ENCODE peak calls at places on chromosomes 5 and 9, in four cellular contexts. F, E, B and D are unnamed samples.

GRCh38 chr9:135724186-135724797 is 22.3 kb downstream of the KCNT1 start:
- DNase-seq in F (no peak), E (no peak), B (no peak), D (no peak)

GRCh38 chr9:133153227-133154096 is 10.3 kb downstream of the GBGT1 start:
- DNase-seq in F (no peak), E (no peak), B (no peak), D (no peak)

GRCh38 chr5:60509519-60509918 is 190.4 kb downstream of the DEPDC1B start:
- DNase-seq in F (no peak), E (no peak), B (no peak), D (no peak)

GRCh38 chr5:146877178-146877681 is 1.3 kb downstream of the PPP2R2B start:
- DNase-seq in F (no peak), E (peak), B (peak), D (no peak)

GRCh38 chr5:39518516-39518915 is 93.7 kb upstream of the DAB2 start:
- DNase-seq in F (no peak), E (no peak), B (no peak), D (no peak)

GRCh38 chr5:179306191-179307005 is 38.9 kb downstream of the ADAMTS2 start:
- DNase-seq in F (no peak), E (no peak), B (no peak), D (no peak)

GRCh38 chr9:130311774-130312140 is 46.2 kb downstream of the HMCN2 start:
- DNase-seq in F (no peak), E (no peak), B (no peak), D (no peak)

GRCh38 chr5:59756373-59757035 is 137.0 kb downstream of the PDE4D start:
- DNase-seq in F (peak), E (no peak), B (no peak), D (no peak)

GRCh38 chr5:144844086-144844485 is 673.4 kb downstream of the KCTD16 start:
- DNase-seq in F (no peak), E (no peak), B (no peak), D (no peak)

GRCh38 chr5:42555797-42556196 is 132.6 kb downstream of the GHR start:
- DNase-seq in F (no peak), E (no peak), B (no peak), D (no peak)

GRCh38 chr5:82100303-82101077 is 128.7 kb downstream of the ATG10 start:
- DNase-seq in F (peak), E (no peak), B (no peak), D (no peak)

GRCh38 chr5:157948738-157949410 is 89.9 kb upstream of the CLINT1 start:
- DNase-seq in F (peak), E (peak), B (peak), D (peak)

GRCh38 chr9:16236882-16237281 is 633.6 kb downstream of the BNC2 start:
- DNase-seq in F (peak), E (no peak), B (no peak), D (no peak)

GRCh38 chr5:82356808-82357671 is 78.9 kb upstream of the RPS23 start:
- DNase-seq in F (no peak), E (peak), B (no peak), D (no peak)

GRCh38 chr9:96382175-96382574 is 1.3 kb downstream of the SLC35D2 start:
- DNase-seq in F (no peak), E (no peak), B (no peak), D (no peak)

GRCh38 chr5:463952-464351 is 21.0 kb downstream of the EXOC3 start:
- DNase-seq in F (no peak), E (peak), B (no peak), D (no peak)

GRCh38 chr5:147530801-147531389 is 21.0 kb upstream of the DPYSL3 start:
- DNase-seq in F (no peak), E (no peak), B (no peak), D (no peak)

GRCh38 chr5:132821350-132821749 is 8.2 kb downstream of the SOWAHA start:
- DNase-seq in F (no peak), E (no peak), B (no peak), D (no peak)

GRCh38 chr5:135393691-135394090 is 5.3 kb downstream of the MACROH2A1 start:
- DNase-seq in F (no peak), E (no peak), B (no peak), D (no peak)

GRCh38 chr9:20044686-20045085 is 255.8 kb upstream of the SLC24A2 start:
- DNase-seq in F (peak), E (no peak), B (no peak), D (no peak)

GRCh38 chr9:20043035-20043434 is 254.2 kb upstream of the SLC24A2 start:
- DNase-seq in F (no peak), E (no peak), B (no peak), D (no peak)

GRCh38 chr9:20041717-20042116 is 252.9 kb upstream of the SLC24A2 start:
- DNase-seq in F (no peak), E (peak), B (peak), D (no peak)

GRCh38 chr9:20042312-20042711 is 253.5 kb upstream of the SLC24A2 start:
- DNase-seq in F (no peak), E (no peak), B (no peak), D (no peak)

DNA sequence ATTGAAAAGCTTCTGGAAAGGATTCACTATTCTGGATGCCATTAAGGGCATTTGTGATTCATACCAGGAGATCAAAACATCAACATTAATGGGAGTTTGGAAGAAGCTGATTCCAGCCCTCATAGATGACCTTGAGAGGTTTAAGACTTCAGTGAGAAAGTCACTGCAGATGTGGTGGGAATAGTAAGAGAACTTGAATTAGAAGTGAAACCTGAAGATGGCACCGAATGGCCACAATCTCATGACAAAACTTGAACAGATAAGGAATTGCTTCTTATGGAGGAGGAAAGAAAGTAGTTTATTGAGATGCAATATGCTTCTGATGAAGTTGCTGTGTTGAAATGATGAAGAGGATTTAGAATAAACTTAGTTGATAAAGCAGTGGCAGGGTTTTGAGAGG is 254.6 kb upstream of the SLC24A2 start:
- DNase-seq in F (no peak), E (no peak), B (no peak), D (no peak)
- TF ChIP-seq CTCF in F (no peak), E (no peak), B (no peak), D (no peak)

DNA sequence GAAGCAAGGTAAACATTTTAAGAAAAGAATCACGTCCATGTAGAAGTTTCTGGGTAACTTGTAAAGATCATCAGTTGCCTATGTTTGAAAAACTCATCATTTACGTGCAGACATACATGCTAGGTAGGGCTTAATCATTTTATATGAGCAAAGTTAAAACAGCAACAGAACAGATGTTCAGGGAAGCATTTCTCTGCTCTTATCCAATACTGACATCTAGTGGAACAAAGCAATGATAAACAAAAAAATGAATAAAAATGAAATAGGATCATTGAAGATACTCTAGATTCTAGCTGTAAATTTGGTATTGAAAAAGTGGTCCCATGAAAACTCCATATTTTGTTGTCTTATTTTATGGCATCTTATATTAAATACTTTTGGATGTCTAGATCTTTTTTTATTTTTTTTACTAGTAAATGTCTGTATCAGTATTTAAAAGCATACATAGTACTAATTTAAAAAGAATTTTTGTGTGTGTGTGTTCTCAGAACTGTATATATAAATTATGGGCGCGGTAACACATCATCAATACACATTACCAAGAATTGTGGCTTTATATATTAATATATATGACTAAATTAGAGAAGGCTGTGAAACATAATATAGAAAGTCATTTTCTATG is 1050.2 kb downstream of the CDH12 start:
- DNase-seq in F (no peak), E (no peak), B (peak), D (no peak)
- TF ChIP-seq CTCF in F (peak), E (no peak), B (peak), D (peak)

GRCh38 chr9:88992556-88992955 is 1.3 kb downstream of the S1PR3 start:
- DNase-seq in F (no peak), E (no peak), B (no peak), D (no peak)

GRCh38 chr9:88990721-88991065 is 575 bp upstream of the S1PR3 start:
- DNase-seq in F (no peak), E (peak), B (peak), D (no peak)

GRCh38 chr9:88989961-88990570 is 1.2 kb upstream of the S1PR3 start:
- DNase-seq in F (no peak), E (peak), B (peak), D (no peak)

GRCh38 chr9:88993327-88993726 is 2.1 kb downstream of the S1PR3 start:
- DNase-seq in F (no peak), E (peak), B (no peak), D (no peak)

GRCh38 chr9:88991066-88992030 is at the start of gene S1PR3:
- DNase-seq in F (no peak), E (peak), B (peak), D (peak)
- TF ChIP-seq CTCF in F (no peak), E (no peak), B (peak), D (peak)

GRCh38 chr5:168020522-168021294 is 270.7 kb upstream of the WWC1 start:
- DNase-seq in F (no peak), E (no peak), B (no peak), D (no peak)
- TF ChIP-seq CTCF in F (peak), E (no peak), B (peak), D (peak)

GRCh38 chr5:90606539-90606938 is 47.9 kb downstream of the ADGRV1 start:
- DNase-seq in F (no peak), E (no peak), B (peak), D (no peak)
- TF ChIP-seq CTCF in F (peak), E (no peak), B (no peak), D (peak)

GRCh38 chr5:127072861-127073846 is at the start of gene C5orf63:
- DNase-seq in F (no peak), E (peak), B (no peak), D (no peak)
- TF ChIP-seq CTCF in F (peak), E (no peak), B (peak), D (peak)

GRCh38 chr5:83608122-83608521 is 112.5 kb downstream of the HAPLN1 start:
- DNase-seq in F (no peak), E (no peak), B (peak), D (peak)
- TF ChIP-seq CTCF in F (peak), E (no peak), B (peak), D (peak)

GRCh38 chr5:141510850-141511718 is 22.2 kb downstream of the PCDHGC5 start:
- DNase-seq in F (no peak), E (no peak), B (no peak), D (no peak)

GRCh38 chr5:141511771-141512325 is 23.0 kb downstream of the PCDHGC5 start:
- DNase-seq in F (no peak), E (no peak), B (no peak), D (no peak)

GRCh38 chr5:141513627-141514329 is 24.9 kb downstream of the PCDHGC5 start:
- DNase-seq in F (no peak), E (peak), B (peak), D (peak)

GRCh38 chr5:141513021-141513626 is 24.2 kb downstream of the PCDHGC5 start:
- DNase-seq in F (no peak), E (peak), B (peak), D (peak)

DNA sequence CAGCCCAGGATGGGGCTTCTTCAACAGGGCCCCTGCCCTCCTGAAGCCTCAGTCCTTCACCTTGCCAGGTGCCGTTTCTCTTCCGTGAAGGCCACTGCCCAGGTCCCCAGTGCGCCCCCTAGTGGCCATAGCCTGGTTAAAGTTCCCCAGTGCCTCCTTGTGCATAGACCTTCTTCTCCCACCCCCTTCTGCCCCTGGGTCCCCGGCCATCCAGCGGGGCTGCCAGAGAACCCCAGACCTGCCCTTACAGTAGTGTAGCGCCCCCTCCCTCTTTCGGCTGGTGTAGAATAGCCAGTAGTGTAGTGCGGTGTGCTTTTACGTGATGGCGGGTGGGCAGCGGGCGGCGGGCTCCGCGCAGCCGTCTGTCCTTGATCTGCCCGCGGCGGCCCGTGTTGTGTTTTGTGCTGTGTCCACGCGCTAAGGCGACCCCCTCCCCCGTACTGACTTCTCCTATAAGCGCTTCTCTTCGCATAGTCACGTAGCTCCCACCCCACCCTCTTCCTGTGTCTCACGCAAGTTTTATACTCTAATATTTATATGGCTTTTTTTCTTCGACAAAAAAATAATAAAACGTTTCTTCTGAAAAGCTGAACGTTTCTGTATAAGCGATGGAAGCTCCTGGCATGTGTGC is 23.6 kb downstream of the PCDHGC5 start:
- DNase-seq in F (no peak), E (peak), B (peak), D (peak)
- TF ChIP-seq CTCF in F (peak), E (peak), B (peak), D (peak)

GRCh38 chr5:150573867-150574817 is 66.2 kb downstream of the NDST1 start:
- DNase-seq in F (no peak), E (no peak), B (no peak), D (no peak)
- TF ChIP-seq CTCF in F (peak), E (no peak), B (peak), D (no peak)